ENCODE peak calls at places on chromosomes 11 and 22, in four cellular contexts. G, E, J and S are unnamed samples.
A peak's percentile ranks its signal among the peaks of the same experiment; 100 is the strongest.

GRCh38 chr22:30008401-30008800 is 71.9 kb upstream of the HORMAD2 start:
- DNase-seq in G (no peak), E (no peak), J (no peak), S (no peak)

GRCh38 chr11:36333897-36334296 is 37.8 kb downstream of the PRR5L start:
- DNase-seq in G (no peak), E (peak; percentile 69), J (peak; percentile 36), S (peak; percentile 44)

GRCh38 chr11:117855452-117855851 is 21.0 kb downstream of the FXYD6 start:
- DNase-seq in G (no peak), E (no peak), J (no peak), S (no peak)

GRCh38 chr11:96324912-96325311 is 18.1 kb downstream of the MAML2 start:
- DNase-seq in G (no peak), E (no peak), J (no peak), S (peak; percentile 16)

GRCh38 chr22:27314276-27314807 is 487.2 kb downstream of the MN1 start:
- DNase-seq in G (no peak), E (peak; percentile 61), J (no peak), S (no peak)

GRCh38 chr22:29306830-29307657 is 594 bp downstream of the GAS2L1 start:
- DNase-seq in G (peak; percentile 39), E (peak; percentile 82), J (peak; percentile 93), S (no peak)

GRCh38 chr11:110951041-110951440 is 238.8 kb upstream of the ARHGAP20 start:
- DNase-seq in G (no peak), E (no peak), J (no peak), S (no peak)

GRCh38 chr11:117000741-117001096 is 97.5 kb downstream of the SIK3 start:
- DNase-seq in G (no peak), E (no peak), J (no peak), S (no peak)

GRCh38 chr11:75949023-75949672 is 134.1 kb downstream of the UVRAG start:
- DNase-seq in G (no peak), E (no peak), J (peak; percentile 9), S (no peak)

GRCh38 chr22:24185501-24186351 is 4.4 kb downstream of the SUSD2 start:
- DNase-seq in G (no peak), E (no peak), J (peak; percentile 20), S (no peak)

GRCh38 chr11:117816846-117817212 is 7.7 kb downstream of the FXYD2 start:
- DNase-seq in G (no peak), E (no peak), J (no peak), S (no peak)

GRCh38 chr11:17224727-17225126 is 16.9 kb upstream of the PIK3C2A start:
- DNase-seq in G (no peak), E (no peak), J (no peak), S (no peak)

GRCh38 chr22:24801906-24802504 is 4.0 kb upstream of the SGSM1 start:
- DNase-seq in G (peak; percentile 53), E (no peak), J (no peak), S (no peak)

GRCh38 chr11:126403039-126403438 is 47.6 kb downstream of the ST3GAL4 start:
- DNase-seq in G (no peak), E (no peak), J (no peak), S (no peak)

GRCh38 chr11:77416357-77416756 is 57.5 kb downstream of the PAK1 start:
- DNase-seq in G (no peak), E (no peak), J (no peak), S (no peak)

GRCh38 chr11:77411717-77412441 is 62.0 kb downstream of the PAK1 start:
- DNase-seq in G (no peak), E (peak; percentile 58), J (no peak), S (peak; percentile 49)

GRCh38 chr11:77412814-77413213 is 61.1 kb downstream of the PAK1 start:
- DNase-seq in G (no peak), E (no peak), J (no peak), S (no peak)

GRCh38 chr11:77411238-77411637 is 62.7 kb downstream of the PAK1 start:
- DNase-seq in G (no peak), E (no peak), J (no peak), S (no peak)

GRCh38 chr11:77413850-77414249 is 60.0 kb downstream of the PAK1 start:
- DNase-seq in G (no peak), E (no peak), J (no peak), S (no peak)
- TF ChIP-seq REST in G (no peak), E (no peak), J (no peak), S (no peak)

GRCh38 chr11:102438311-102439062 is 14.1 kb downstream of the TMEM123 start:
- DNase-seq in G (peak; percentile 19), E (no peak), J (no peak), S (no peak)
- TF ChIP-seq ELF1 in G (no peak), E (no peak), J (no peak), S (no peak)

GRCh38 chr11:123187221-123187620 is 7.8 kb downstream of the CLMP start:
- DNase-seq in G (no peak), E (no peak), J (no peak), S (no peak)
- H3K9ac ChIP-seq in G (no peak overlapping the region), E (no peak overlapping the region), J (peak overlapping the region; percentile 68), S (no peak overlapping the region)

DNA sequence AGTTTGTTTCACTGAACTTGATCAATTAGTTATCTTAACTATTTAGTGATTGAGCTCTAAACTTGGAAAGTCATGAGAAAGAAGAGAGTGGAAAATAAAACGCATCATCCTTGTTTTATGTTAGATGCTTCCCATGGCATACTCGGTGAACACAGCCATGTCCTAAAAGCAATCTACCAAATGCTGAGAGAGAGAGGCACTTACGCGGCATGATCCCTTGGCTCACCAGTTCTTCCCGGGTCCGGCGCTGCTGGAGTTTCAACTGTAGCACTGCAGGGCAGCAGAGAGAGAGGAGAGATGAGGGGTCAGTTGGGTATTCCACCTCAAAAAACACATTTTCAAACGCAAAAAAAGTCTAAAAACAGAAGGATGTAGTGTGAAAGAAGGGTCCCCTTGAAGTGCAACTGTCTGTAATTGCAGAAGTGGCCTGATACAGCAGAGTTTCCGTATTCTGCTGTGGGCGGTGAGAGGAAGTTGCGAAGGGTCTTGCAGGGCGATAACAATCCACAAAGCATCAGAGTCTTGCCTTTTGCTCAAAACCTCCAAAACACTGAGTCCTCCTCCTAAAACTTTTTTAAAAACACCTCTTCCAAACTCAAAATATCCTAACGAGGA is 92.7 kb downstream of the SGSM3 start:
- DNase-seq in G (no peak), E (no peak), J (no peak), S (no peak)
- TF ChIP-seq REST in G (no peak), E (no peak), J (no peak), S (no peak)

DNA sequence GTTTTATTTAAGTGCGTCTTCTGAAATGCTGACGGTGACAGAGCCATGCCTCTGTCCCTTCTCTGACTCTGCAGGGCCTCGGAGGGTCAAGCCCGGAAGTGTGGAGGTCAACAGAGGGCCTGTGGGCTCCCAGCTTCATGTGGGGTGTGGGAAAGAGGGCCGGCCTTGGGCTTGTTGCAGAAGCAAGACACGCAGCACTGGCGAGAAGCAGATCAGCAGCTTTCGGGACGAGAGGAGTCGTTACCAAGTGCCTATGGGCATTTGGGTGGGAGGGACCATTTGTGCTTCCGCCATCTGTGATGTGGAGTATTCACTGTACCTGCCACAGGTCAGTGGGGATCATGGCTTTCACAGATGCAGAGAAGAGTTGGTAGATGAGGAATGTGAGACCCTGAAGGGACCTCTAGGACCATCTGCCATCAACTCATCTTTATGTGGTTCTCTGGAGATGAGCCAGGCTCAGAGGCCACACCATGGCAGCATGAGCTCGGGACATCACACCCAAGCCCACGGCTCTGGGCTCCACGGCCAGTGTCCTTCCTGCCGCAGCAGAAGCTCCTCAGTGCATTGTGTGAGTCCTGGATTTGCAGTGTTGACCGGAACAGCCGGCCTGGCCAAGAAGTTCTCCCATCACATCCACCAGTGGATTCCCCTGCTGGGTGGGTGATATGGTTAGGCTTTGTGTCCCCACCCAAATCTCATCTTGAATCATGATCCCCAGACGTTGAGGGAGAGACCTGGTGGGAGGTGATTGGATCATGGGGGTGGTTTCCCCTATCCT is 590.7 kb downstream of the TBC1D22A start:
- DNase-seq in G (no peak), E (no peak), J (no peak), S (no peak)
- TF ChIP-seq ELF1 in G (no peak), E (no peak), J (no peak), S (no peak)